ENCODE peak calls at places on chromosomes 13 and 19, in five cellular contexts. V is GDM1; B is HL-60; P is activated CD4-positive, alpha-beta T cell treated with anti-CD3 and anti-CD28 coated beads, Interleukin-2, amount 10 ng/mL, durations not matched to agents 7 days and 5 days; M is CD8-positive, alpha-beta T cell. J is an unnamed sample.

GRCh38 chr13:91740811-91741210 is 342.4 kb downstream of the GPC5 start:
- DNase-seq in V (no peak), B (no peak), P (no peak), M (no peak), J (no peak)

GRCh38 chr19:17847538-17848366 is at the start of gene JAK3:
- DNase-seq in V (peak), B (no peak), P (peak), M (peak), J (peak)

GRCh38 chr13:73325351-73326214 is 266.8 kb downstream of the KLF5 start:
- DNase-seq in V (no peak), B (no peak), P (no peak), M (no peak), J (no peak)

GRCh38 chr19:55643003-55643732 is at the start of gene ZNF581:
- DNase-seq in V (peak), B (no peak), P (peak), M (peak), J (peak)

GRCh38 chr13:113064000-113064533 is 41.5 kb upstream of the F7 start:
- DNase-seq in V (no peak), B (no peak), P (no peak), M (no peak), J (no peak)

GRCh38 chr19:13103961-13104847 is 1.5 kb upstream of the LYL1 start:
- DNase-seq in V (peak), B (peak), P (peak), M (peak), J (peak)

GRCh38 chr13:107545946-107546502 is 669.3 kb downstream of the LIG4 start:
- DNase-seq in V (no peak), B (no peak), P (no peak), M (no peak), J (no peak)

GRCh38 chr19:5147971-5148793 is 179.3 kb downstream of the KDM4B start:
- DNase-seq in V (no peak), B (no peak), P (no peak), M (no peak), J (no peak)

GRCh38 chr13:98429531-98429930 is 147.4 kb downstream of the STK24 start:
- DNase-seq in V (no peak), B (no peak), P (no peak), M (no peak), J (no peak)

GRCh38 chr19:19540707-19541515 is 2.8 kb downstream of the CILP2 start:
- DNase-seq in V (no peak), B (no peak), P (peak), M (peak), J (peak)

GRCh38 chr19:12868540-12869112 is 12.6 kb downstream of the DNASE2 start:
- DNase-seq in V (no peak), B (no peak), P (no peak), M (no peak), J (no peak)

GRCh38 chr13:40408602-40409001 is 257.8 kb downstream of the FOXO1 start:
- DNase-seq in V (no peak), B (no peak), P (no peak), M (no peak), J (no peak)

GRCh38 chr19:39407644-39408391 is 1.2 kb downstream of the ZFP36 start:
- DNase-seq in V (no peak), B (no peak), P (peak), M (peak), J (peak)

GRCh38 chr13:99955747-99956472 is 15.7 kb downstream of the ZIC5 start:
- DNase-seq in V (no peak), B (no peak), P (no peak), M (no peak), J (no peak)

GRCh38 chr19:49592486-49593232 is 1.7 kb downstream of the PRR12 start:
- DNase-seq in V (no peak), B (peak), P (peak), M (no peak), J (no peak)

GRCh38 chr13:106152047-106152446 is 383.4 kb downstream of the EFNB2 start:
- DNase-seq in V (no peak), B (no peak), P (no peak), M (no peak), J (no peak)

GRCh38 chr19:5369962-5370367 is 29.4 kb upstream of the PTPRS start:
- DNase-seq in V (no peak), B (no peak), P (peak), M (no peak), J (peak)

GRCh38 chr13:44415815-44416214 is 42.2 kb downstream of the SERP2 start:
- DNase-seq in V (no peak), B (no peak), P (no peak), M (no peak), J (no peak)

GRCh38 chr13:110023729-110024645 is 237.6 kb upstream of the IRS2 start:
- DNase-seq in V (no peak), B (no peak), P (no peak), M (no peak), J (no peak)

GRCh38 chr19:2215281-2215751 is 20.8 kb downstream of the PLEKHJ1 start:
- DNase-seq in V (no peak), B (no peak), P (no peak), M (no peak), J (peak)

GRCh38 chr13:50277127-50277526 is 261.9 kb downstream of the KCNRG start:
- DNase-seq in V (no peak), B (no peak), P (no peak), M (no peak), J (no peak)

GRCh38 chr19:39698535-39698934 is 5.7 kb upstream of the LGALS14 start:
- DNase-seq in V (no peak), B (no peak), P (no peak), M (no peak), J (no peak)

GRCh38 chr13:113176292-113176691 is 17.8 kb downstream of the PROZ start:
- DNase-seq in V (no peak), B (no peak), P (peak), M (no peak), J (peak)

GRCh38 chr19:35349614-35350521 is 2.2 kb downstream of the FFAR1 start:
- DNase-seq in V (no peak), B (no peak), P (no peak), M (no peak), J (no peak)

GRCh38 chr19:39917561-39918182 is 16.8 kb downstream of the FCGBP start:
- DNase-seq in V (no peak), B (no peak), P (no peak), M (no peak), J (no peak)

GRCh38 chr19:49790866-49791265 is 22.2 kb downstream of the FUZ start:
- DNase-seq in V (no peak), B (no peak), P (no peak), M (no peak), J (no peak)

GRCh38 chr13:99250977-99251825 is 7.0 kb downstream of the GPR18 start:
- DNase-seq in V (no peak), B (no peak), P (no peak), M (no peak), J (no peak)

GRCh38 chr13:20714161-20714560 is 10.7 kb downstream of the IL17D start:
- DNase-seq in V (no peak), B (no peak), P (no peak), M (no peak), J (no peak)

GRCh38 chr13:75959861-75960481 is 323.8 kb downstream of the LMO7 start:
- DNase-seq in V (no peak), B (no peak), P (no peak), M (no peak), J (no peak)

GRCh38 chr19:33324628-33325027 is 22.3 kb upstream of the CEBPA start:
- DNase-seq in V (no peak), B (no peak), P (no peak), M (no peak), J (no peak)

J was measured in T-cell.